ENCODE peak calls at places on chromosome 1, in five cellular contexts. A is astrocyte of the spinal cord, Q is neural progenitor cell, U is IMR-90, K is body of pancreas. X is an unnamed sample.

GRCh38 chr1:236288620-236288976 is 6.8 kb upstream of the ERO1B start:
- DNase-seq in A (no peak), Q (no peak), U (no peak), K (no peak), X (no peak)

GRCh38 chr1:230709619-230710542 is 4.0 kb downstream of the AGT start:
- DNase-seq in U (no peak), K (no peak), A (no peak), Q (peak; percentile 8), X (no peak)

GRCh38 chr1:178724734-178725602 is at the start of gene RALGPS2:
- DNase-seq in Q (peak; percentile 95), K (peak; percentile 68), U (peak; percentile 67), A (peak; percentile 76), X (peak; percentile 71)

GRCh38 chr1:159900086-159900680 is at the start of gene CFAP45:
- DNase-seq in Q (peak; percentile 98), K (peak; percentile 94), U (peak; percentile 56), A (peak; percentile 86), X (peak; percentile 48)

GRCh38 chr1:209746469-209747269 is 9.2 kb upstream of the TRAF3IP3 start:
- DNase-seq in K (no peak), U (no peak), Q (no peak), A (no peak), X (no peak)

GRCh38 chr1:188371295-188371806 is 1542.6 kb downstream of the PLA2G4A start:
- DNase-seq in Q (no peak), K (no peak), U (peak; percentile 6), A (peak; percentile 8), X (no peak)

GRCh38 chr1:81590171-81590570 is 210.6 kb upstream of the ADGRL2 start:
- DNase-seq in Q (no peak), K (no peak), A (no peak), U (peak; percentile 39), X (no peak)

GRCh38 chr1:29379438-29380073 is 143.2 kb downstream of the PTPRU start:
- DNase-seq in K (no peak), U (peak; percentile 38), A (peak; percentile 69), Q (peak; percentile 72), X (no peak)

GRCh38 chr1:30845891-30846290 is 62.7 kb downstream of the SDC3 start:
- DNase-seq in K (no peak), A (no peak), U (no peak), Q (no peak), X (no peak)

GRCh38 chr1:99855914-99856450 is 5.8 kb downstream of the AGL start:
- DNase-seq in Q (no peak), U (peak; percentile 57), K (no peak), A (no peak), X (no peak)

GRCh38 chr1:209783338-209783737 is 1.0 kb downstream of the C1orf74 start:
- DNase-seq in Q (no peak), U (no peak), K (no peak), A (no peak), X (no peak)

GRCh38 chr1:60668584-60668983 is 413.8 kb upstream of the NFIA start:
- DNase-seq in A (no peak), K (no peak), U (no peak), Q (no peak), X (no peak)

GRCh38 chr1:156471496-156472490 is 28.8 kb downstream of the MEF2D start:
- DNase-seq in A (no peak), Q (no peak), K (peak; percentile 97), U (no peak), X (no peak)

GRCh38 chr1:156760092-156760795 is 7.1 kb upstream of the PRCC start:
- DNase-seq in K (no peak), A (no peak), Q (peak; percentile 19), U (no peak), X (no peak)

GRCh38 chr1:6545276-6545934 is 8.9 kb downstream of the NOL9 start:
- DNase-seq in K (no peak), A (peak; percentile 91), Q (no peak), U (peak; percentile 12), X (no peak)

GRCh38 chr1:189623336-189623735 is 854.3 kb downstream of the BRINP3 start:
- DNase-seq in A (no peak), U (no peak), K (no peak), Q (no peak), X (no peak)

GRCh38 chr1:197521118-197521739 is 253.2 kb downstream of the CRB1 start:
- DNase-seq in Q (peak; percentile 45), K (no peak), A (peak; percentile 46), U (peak; percentile 44), X (peak; percentile 28)

DNA sequence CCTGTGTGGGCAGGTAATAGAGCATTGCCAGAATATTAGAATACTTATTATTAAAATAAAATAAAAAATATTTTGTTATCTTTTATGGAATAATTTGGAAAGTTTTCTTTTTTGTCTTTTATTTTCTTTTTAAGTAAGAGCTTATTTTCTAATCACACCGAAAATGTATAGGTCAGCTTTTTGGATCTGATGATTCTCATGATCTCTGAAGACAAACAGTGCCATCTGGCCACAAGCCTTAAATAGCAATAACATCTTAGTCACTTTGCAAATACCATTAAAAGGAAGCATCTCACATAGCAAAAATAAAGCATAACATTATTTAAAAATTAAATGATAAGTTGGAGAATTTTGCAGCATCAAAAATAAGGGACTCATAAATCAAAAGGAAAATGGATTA is 213.8 kb downstream of the PLA2G4A start:
- DNase-seq in A (no peak), U (no peak), Q (no peak), K (no peak), X (no peak)
- TF ChIP-seq CTCF in A (no peak), U (no peak), Q (no peak), K (no peak), X (no peak)

GRCh38 chr1:117674521-117675400 is 68.9 kb downstream of the TENT5C start:
- DNase-seq in K (peak; percentile 57), A (no peak), Q (no peak), U (peak; percentile 28), X (peak; percentile 68)
- TF ChIP-seq CTCF in K (no peak), A (peak; percentile 29), Q (peak; percentile 11), U (peak; percentile 36), X (peak; percentile 73)

GRCh38 chr1:21508580-21509350 is 458 bp upstream of the ALPL start:
- DNase-seq in A (no peak), K (peak; percentile 72), Q (peak; percentile 97), U (peak; percentile 31), X (peak; percentile 92)

GRCh38 chr1:21511579-21512522 is 2.6 kb downstream of the ALPL start:
- DNase-seq in U (peak; percentile 96), A (peak; percentile 97), K (no peak), Q (no peak), X (no peak)

GRCh38 chr1:21510113-21510493 is 880 bp downstream of the ALPL start:
- DNase-seq in A (no peak), K (no peak), Q (peak; percentile 93), U (no peak), X (no peak)

GRCh38 chr1:21509351-21510112 is at the start of gene ALPL:
- DNase-seq in U (no peak), Q (peak; percentile 76), A (no peak), K (no peak), X (no peak)

GRCh38 chr1:21510885-21511578 is 1.8 kb downstream of the ALPL start:
- DNase-seq in A (no peak), K (no peak), U (no peak), Q (no peak), X (no peak)
- TF ChIP-seq CTCF in A (peak; percentile 7), K (no peak), U (no peak), Q (peak; percentile 18), X (no peak)

GRCh38 chr1:170714938-170715337 is 51.0 kb downstream of the PRRX1 start:
- DNase-seq in K (no peak), U (no peak), Q (no peak), A (no peak), X (no peak)
- TF ChIP-seq CTCF in K (no peak), U (no peak), Q (no peak), A (no peak), X (no peak)

GRCh38 chr1:238652346-238652968 is 733.9 kb upstream of the CHRM3 start:
- DNase-seq in U (peak; percentile 87), K (no peak), A (peak; percentile 92), Q (no peak), X (no peak)
- TF ChIP-seq CTCF in U (no peak), K (no peak), A (no peak), Q (no peak), X (no peak)

DNA sequence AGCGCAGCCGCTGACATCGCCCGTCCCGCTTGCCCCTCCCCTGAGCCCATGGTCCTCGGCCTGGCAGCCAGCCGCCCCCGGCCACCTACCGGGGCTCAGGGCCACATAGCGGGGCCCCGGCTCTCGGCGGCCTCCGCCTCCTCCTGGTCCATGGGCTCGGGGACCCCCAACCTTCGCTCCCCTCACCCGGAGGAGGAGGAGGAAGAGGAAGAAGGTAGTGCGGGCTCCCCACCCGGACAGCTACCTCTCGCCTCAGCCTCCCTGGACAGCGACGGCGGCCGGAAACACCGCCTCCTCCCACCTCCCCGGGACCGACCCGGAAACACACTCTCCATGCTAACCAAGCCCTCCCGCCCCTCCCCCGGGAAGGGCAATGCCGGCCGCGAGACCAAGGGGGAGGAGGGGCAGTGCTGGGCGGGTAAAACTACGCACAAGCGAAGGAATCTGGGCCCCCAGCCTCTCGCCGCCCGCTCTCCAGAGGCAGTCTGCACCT is at the start of gene KIAA0319L:
- DNase-seq in A (no peak), K (peak; percentile 86), Q (peak; percentile 90), U (peak; percentile 37), X (peak; percentile 91)
- TF ChIP-seq CTCF in A (no peak), K (no peak), Q (no peak), U (no peak), X (no peak)

DNA sequence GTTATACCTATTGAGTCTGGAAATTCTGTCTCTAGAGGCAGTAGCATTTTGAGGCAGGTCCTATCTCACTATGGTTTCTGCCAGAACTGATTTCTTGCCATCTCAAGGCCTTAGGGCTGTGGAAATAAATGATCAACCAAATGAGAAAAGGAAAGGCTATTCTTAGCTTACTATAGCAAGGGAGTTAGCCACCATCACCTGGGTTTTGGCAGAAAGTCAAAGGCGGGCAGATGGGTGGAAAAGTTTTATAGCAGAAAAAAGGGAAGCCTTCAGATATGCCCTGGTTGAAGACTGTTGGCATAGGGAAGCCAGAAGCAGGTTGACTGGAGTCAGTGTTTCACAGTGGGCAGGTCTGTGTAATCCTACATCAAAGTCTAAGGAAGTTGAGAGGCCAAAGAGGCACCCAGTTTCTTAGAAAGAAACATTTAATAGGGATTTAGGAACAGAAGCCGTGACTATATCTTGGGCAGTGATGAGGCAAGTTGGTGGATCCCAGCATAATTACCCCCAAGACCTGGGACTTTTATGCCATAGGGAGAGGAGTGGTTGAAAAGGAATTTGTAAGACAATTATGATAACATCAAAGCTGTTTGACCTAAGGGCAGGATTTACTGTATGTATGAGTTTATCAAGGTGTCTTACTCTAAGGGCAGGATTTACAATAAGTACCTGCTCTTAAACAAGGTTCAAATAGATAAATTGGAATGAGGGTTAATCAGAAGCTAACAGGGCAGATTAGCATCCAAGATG is 29.7 kb downstream of the CTH start:
- DNase-seq in A (no peak), U (no peak), Q (no peak), K (peak; percentile 19), X (no peak)
- TF ChIP-seq CTCF in A (no peak), U (no peak), Q (no peak), K (no peak), X (no peak)

GRCh38 chr1:176998396-176998795 is 166.1 kb downstream of the ASTN1 start:
- DNase-seq in U (no peak), Q (no peak), K (no peak), A (no peak), X (no peak)

GRCh38 chr1:176996455-176997090 is 167.9 kb downstream of the ASTN1 start:
- DNase-seq in Q (peak; percentile 84), U (no peak), A (peak; percentile 10), K (no peak), X (no peak)

GRCh38 chr1:177001556-177001955 is 163.0 kb downstream of the ASTN1 start:
- DNase-seq in Q (no peak), A (no peak), U (no peak), K (no peak), X (no peak)
- TF ChIP-seq CTCF in Q (no peak), A (no peak), U (no peak), K (no peak), X (no peak)